ENCODE peak calls at places on chromosomes 5 and 9, in four cellular contexts. U is GM12878, H is HepG2, P is H1. I is an unnamed sample. For H3K4me1, the result is how much of the 10 kb centered on the place peaks cover.

GRCh38 chr5:66959668-66960067 is 236.9 kb downstream of the CD180 start:
- DNase-seq in H (peak), P (no peak), U (no peak), I (no peak)

GRCh38 chr5:107670927-107671741 is at the start of gene EFNA5:
- DNase-seq in U (no peak), H (no peak), P (peak), I (peak)

GRCh38 chr5:174794941-174795672 is 70.7 kb downstream of the MSX2 start:
- DNase-seq in H (no peak), P (no peak), U (no peak), I (peak)

GRCh38 chr9:6944896-6945295 is 187.1 kb downstream of the KDM4C start:
- DNase-seq in H (no peak), U (no peak), P (no peak), I (no peak)

GRCh38 chr9:97408562-97408961 is 3.3 kb upstream of the TDRD7 start:
- DNase-seq in U (no peak), P (no peak), H (no peak), I (no peak)

GRCh38 chr5:66415208-66415607 is 181.0 kb upstream of the MAST4 start:
- DNase-seq in P (no peak), U (no peak), H (no peak), I (no peak)

GRCh38 chr9:19999491-20000057 is 210.7 kb upstream of the SLC24A2 start:
- DNase-seq in U (peak), H (no peak), P (no peak), I (no peak)

GRCh38 chr5:101626572-101626971 is 669.5 kb downstream of the SLCO4C1 start:
- DNase-seq in H (no peak), U (no peak), P (no peak), I (peak)

GRCh38 chr5:44887722-44888121 is 79.0 kb downstream of the MRPS30 start:
- DNase-seq in U (no peak), P (no peak), H (no peak), I (no peak)

GRCh38 chr9:95025213-95026170 is 292.0 kb downstream of the FANCC start:
- DNase-seq in H (peak), U (no peak), P (no peak), I (no peak)

GRCh38 chr5:21810737-21811316 is 1042.3 kb downstream of the CDH12 start:
- DNase-seq in H (peak), U (no peak), P (no peak), I (peak)

GRCh38 chr9:16033253-16033652 is 480.4 kb downstream of the CCDC171 start:
- DNase-seq in P (no peak), H (no peak), U (no peak), I (no peak)

GRCh38 chr5:121668635-121669034 is 183.0 kb upstream of the FTMT start:
- DNase-seq in P (no peak), H (no peak), U (no peak), I (no peak)

GRCh38 chr9:84424945-84425344 is 84.4 kb upstream of the SLC28A3 start:
- DNase-seq in P (no peak), U (no peak), H (no peak), I (no peak)

GRCh38 chr5:1315709-1316587 is 21.1 kb upstream of the TERT start:
- DNase-seq in P (no peak), H (peak), U (peak), I (peak)

GRCh38 chr9:83062011-83062652 is 810 bp downstream of the RASEF start:
- DNase-seq in P (peak), U (no peak), H (no peak), I (peak)

GRCh38 chr9:15485836-15486678 is 24.7 kb downstream of the PSIP1 start:
- DNase-seq in U (no peak), P (no peak), H (peak), I (peak)

GRCh38 chr9:123725389-123725788 is 204.5 kb downstream of the DENND1A start:
- DNase-seq in H (no peak), U (no peak), P (no peak), I (peak)

GRCh38 chr5:90097082-90097477 is 312.5 kb downstream of the CETN3 start:
- DNase-seq in U (no peak), P (no peak), H (no peak), I (no peak)
- H3K4me2 ChIP-seq in U (no peak), P (no peak), H (no peak), I (no peak)

GRCh38 chr5:124648902-124649467 is 97.5 kb downstream of the ZNF608 start:
- DNase-seq in U (no peak), P (peak), H (peak), I (no peak)
- H3K4me1 ChIP-seq in U (under half), P (under half), H (half or more), I (under half)

GRCh38 chr9:122056484-122056883 is 36.6 kb downstream of the TTLL11 start:
- DNase-seq in H (peak), P (peak), U (no peak), I (peak)
- TF ChIP-seq CREB1 in H (no peak), P (no peak), U (no peak), I (no peak)

GRCh38 chr5:73367650-73368049 is 80.9 kb downstream of the FOXD1 start:
- DNase-seq in P (no peak), H (no peak), U (no peak), I (no peak)

GRCh38 chr5:73370076-73370475 is 78.5 kb downstream of the FOXD1 start:
- DNase-seq in H (no peak), P (no peak), U (no peak), I (no peak)

GRCh38 chr5:73365990-73366667 is 82.4 kb downstream of the FOXD1 start:
- DNase-seq in U (no peak), P (no peak), H (no peak), I (no peak)

GRCh38 chr5:73370620-73371583 is 77.7 kb downstream of the FOXD1 start:
- DNase-seq in P (no peak), U (no peak), H (no peak), I (no peak)

GRCh38 chr5:73369283-73369682 is 79.3 kb downstream of the FOXD1 start:
- DNase-seq in P (no peak), U (no peak), H (no peak), I (no peak)
- H3K4me2 ChIP-seq in P (no peak), U (no peak), H (no peak), I (no peak)

DNA sequence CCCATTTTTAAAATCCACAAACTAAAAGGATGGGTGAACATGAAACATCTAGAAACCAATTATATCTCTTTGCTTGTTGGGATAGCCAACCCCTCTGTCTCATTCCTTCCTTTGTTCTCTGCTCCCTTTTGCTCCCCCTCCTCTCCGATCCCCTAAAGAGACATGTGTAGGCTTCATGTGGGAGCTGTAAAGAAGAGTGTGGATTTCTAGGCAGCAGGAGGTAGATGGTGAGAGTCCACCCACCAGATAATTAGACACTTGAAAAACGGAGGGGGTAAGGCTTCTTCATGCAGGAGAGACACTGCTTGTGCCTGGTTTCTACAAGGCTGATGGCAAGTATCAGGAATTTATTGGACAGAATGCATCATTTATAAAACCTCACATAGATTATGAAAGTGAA is 27.3 kb upstream of the CFAP157 start:
- DNase-seq in H (no peak), P (no peak), U (no peak), I (no peak)
- H3K4me1 ChIP-seq in H (under half), P (under half), U (under half), I (under half)

GRCh38 chr9:120937596-120937995 is 11.0 kb upstream of the TRAF1 start:
- DNase-seq in P (no peak), H (no peak), U (no peak), I (no peak)
- TF ChIP-seq CREB1 in P (no peak), H (no peak), U (no peak), I (no peak)

GRCh38 chr5:169201597-169201996 is 99.3 kb downstream of the SLIT3 start:
- DNase-seq in P (no peak), H (no peak), U (no peak), I (no peak)

GRCh38 chr5:169197343-169197742 is 103.6 kb downstream of the SLIT3 start:
- DNase-seq in H (no peak), U (no peak), P (no peak), I (no peak)

GRCh38 chr5:169202969-169203368 is 98.0 kb downstream of the SLIT3 start:
- DNase-seq in H (no peak), U (no peak), P (no peak), I (no peak)

GRCh38 chr5:169196059-169196458 is 104.9 kb downstream of the SLIT3 start:
- DNase-seq in U (no peak), H (no peak), P (no peak), I (no peak)

DNA sequence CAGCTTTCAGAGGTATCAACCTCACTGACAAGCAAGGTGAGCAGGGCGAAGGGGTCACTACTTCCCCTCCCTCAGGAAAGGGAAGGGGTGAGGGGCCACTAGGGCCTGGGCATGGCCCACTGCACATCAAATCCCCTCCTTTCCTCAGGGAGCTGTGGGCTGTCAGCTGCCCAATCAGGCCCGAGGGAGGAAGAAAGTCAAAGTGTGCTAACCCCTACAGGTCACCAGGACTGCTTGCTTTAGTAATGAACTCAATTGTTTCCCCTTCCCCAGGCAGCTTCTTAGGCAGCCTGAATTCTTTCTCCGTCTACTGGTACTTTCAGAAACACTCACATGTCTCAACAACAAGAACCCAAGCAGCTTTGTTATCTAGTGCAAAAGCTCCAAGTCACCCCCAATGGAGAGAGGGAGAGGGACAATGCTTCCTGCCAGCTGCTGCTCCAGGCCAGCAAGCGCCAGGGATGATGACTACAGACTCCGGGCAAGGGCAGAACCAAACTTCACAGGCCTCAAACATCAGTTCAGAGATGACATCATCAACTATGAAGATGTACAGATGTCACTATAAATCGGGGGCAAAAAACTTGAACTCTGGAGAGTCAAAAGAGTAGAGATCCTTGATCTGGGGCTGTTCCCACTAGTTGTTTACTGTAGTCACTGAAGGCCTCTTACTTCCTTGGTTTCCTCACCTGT is 100.7 kb downstream of the SLIT3 start:
- DNase-seq in U (no peak), H (no peak), P (no peak), I (no peak)
- H3K4me2 ChIP-seq in U (no peak), H (no peak), P (no peak), I (no peak)

I was measured in GM23338.